ENCODE peak calls at places on chromosome 3, in eight cellular contexts. One of them, this sample, is unnamed.

GRCh38 chr3:59451041-59451763 is 401.4 kb upstream of the CFAP20DC start:
- DNase-seq in body of pancreas: no peak
- DNase-seq in CD8-positive, alpha-beta memory T cell: peak; percentile 21
- DNase-seq in hepatocyte: no peak
- DNase-seq in H1: no peak
- DNase-seq in CD4-positive, alpha-beta T cell: peak; percentile 24
- DNase-seq in psoas muscle: no peak
- DNase-seq in CD8-positive, alpha-beta T cell: peak; percentile 58
- DNase-seq in this sample: no peak

GRCh38 chr3:159366476-159366875 is 564.6 kb downstream of the MFSD1 start:
- DNase-seq in CD4-positive, alpha-beta T cell: no peak
- DNase-seq in psoas muscle: no peak
- DNase-seq in hepatocyte: no peak
- DNase-seq in CD8-positive, alpha-beta memory T cell: no peak
- DNase-seq in body of pancreas: no peak
- DNase-seq in H1: no peak
- DNase-seq in CD8-positive, alpha-beta T cell: no peak
- DNase-seq in this sample: no peak

GRCh38 chr3:197297020-197297419 is 1.4 kb downstream of the DLG1 start:
- DNase-seq in psoas muscle: no peak
- DNase-seq in CD4-positive, alpha-beta T cell: no peak
- DNase-seq in H1: no peak
- DNase-seq in hepatocyte: no peak
- DNase-seq in CD8-positive, alpha-beta T cell: no peak
- DNase-seq in body of pancreas: no peak
- DNase-seq in CD8-positive, alpha-beta memory T cell: no peak
- DNase-seq in this sample: no peak

GRCh38 chr3:25156526-25157075 is 271.5 kb upstream of the RARB start:
- DNase-seq in psoas muscle: no peak
- DNase-seq in H1: peak; percentile 9
- DNase-seq in hepatocyte: peak; percentile 45
- DNase-seq in body of pancreas: no peak
- DNase-seq in CD4-positive, alpha-beta T cell: no peak
- DNase-seq in CD8-positive, alpha-beta memory T cell: no peak
- DNase-seq in CD8-positive, alpha-beta T cell: no peak
- DNase-seq in this sample: no peak

GRCh38 chr3:38031022-38031994 is 1.9 kb upstream of the PLCD1 start:
- DNase-seq in H1: no peak
- DNase-seq in CD8-positive, alpha-beta T cell: peak; percentile 45
- DNase-seq in CD4-positive, alpha-beta T cell: peak; percentile 47
- DNase-seq in CD8-positive, alpha-beta memory T cell: peak; percentile 16
- DNase-seq in psoas muscle: peak; percentile 68
- DNase-seq in hepatocyte: peak; percentile 30
- DNase-seq in body of pancreas: no peak
- DNase-seq in this sample: peak; percentile 87

GRCh38 chr3:124526601-124527000 is 203.7 kb upstream of the UMPS start:
- DNase-seq in psoas muscle: no peak
- DNase-seq in CD8-positive, alpha-beta memory T cell: no peak
- DNase-seq in body of pancreas: no peak
- DNase-seq in hepatocyte: no peak
- DNase-seq in CD8-positive, alpha-beta T cell: no peak
- DNase-seq in CD4-positive, alpha-beta T cell: no peak
- DNase-seq in H1: no peak
- DNase-seq in this sample: no peak

GRCh38 chr3:85758442-85758841 is 799.7 kb downstream of the CADM2 start:
- DNase-seq in CD8-positive, alpha-beta memory T cell: no peak
- DNase-seq in H1: no peak
- DNase-seq in CD4-positive, alpha-beta T cell: no peak
- DNase-seq in hepatocyte: no peak
- DNase-seq in CD8-positive, alpha-beta T cell: no peak
- DNase-seq in psoas muscle: no peak
- DNase-seq in body of pancreas: no peak
- DNase-seq in this sample: no peak

GRCh38 chr3:178443634-178444033 is 92.6 kb upstream of the KCNMB2 start:
- DNase-seq in body of pancreas: no peak
- DNase-seq in CD8-positive, alpha-beta T cell: no peak
- DNase-seq in CD4-positive, alpha-beta T cell: no peak
- DNase-seq in CD8-positive, alpha-beta memory T cell: no peak
- DNase-seq in hepatocyte: no peak
- DNase-seq in H1: no peak
- DNase-seq in psoas muscle: no peak
- DNase-seq in this sample: no peak

GRCh38 chr3:168512802-168513201 is 417.1 kb upstream of the GOLIM4 start:
- DNase-seq in body of pancreas: no peak
- DNase-seq in CD4-positive, alpha-beta T cell: no peak
- DNase-seq in CD8-positive, alpha-beta T cell: no peak
- DNase-seq in psoas muscle: no peak
- DNase-seq in H1: no peak
- DNase-seq in CD8-positive, alpha-beta memory T cell: no peak
- DNase-seq in hepatocyte: no peak
- DNase-seq in this sample: no peak

GRCh38 chr3:149366031-149366430 is 11.4 kb downstream of the TM4SF1 start:
- DNase-seq in body of pancreas: no peak
- DNase-seq in H1: no peak
- DNase-seq in psoas muscle: no peak
- DNase-seq in hepatocyte: no peak
- DNase-seq in CD4-positive, alpha-beta T cell: no peak
- DNase-seq in CD8-positive, alpha-beta T cell: no peak
- DNase-seq in CD8-positive, alpha-beta memory T cell: no peak
- DNase-seq in this sample: no peak

GRCh38 chr3:43766672-43767465 is 76.1 kb downstream of the ABHD5 start:
- DNase-seq in body of pancreas: no peak
- DNase-seq in H1: no peak
- DNase-seq in CD8-positive, alpha-beta memory T cell: no peak
- DNase-seq in hepatocyte: no peak
- DNase-seq in psoas muscle: no peak
- DNase-seq in CD8-positive, alpha-beta T cell: no peak
- DNase-seq in CD4-positive, alpha-beta T cell: no peak
- DNase-seq in this sample: no peak

GRCh38 chr3:46239301-46239938 is 2.8 kb upstream of the CCR3 start:
- DNase-seq in H1: no peak
- DNase-seq in CD4-positive, alpha-beta T cell: no peak
- DNase-seq in CD8-positive, alpha-beta memory T cell: no peak
- DNase-seq in hepatocyte: no peak
- DNase-seq in CD8-positive, alpha-beta T cell: no peak
- DNase-seq in psoas muscle: no peak
- DNase-seq in body of pancreas: no peak
- DNase-seq in this sample: no peak

GRCh38 chr3:47554335-47554734 is 24.3 kb downstream of the CSPG5 start:
- DNase-seq in CD4-positive, alpha-beta T cell: no peak
- DNase-seq in hepatocyte: no peak
- DNase-seq in psoas muscle: no peak
- DNase-seq in CD8-positive, alpha-beta memory T cell: no peak
- DNase-seq in body of pancreas: no peak
- DNase-seq in CD8-positive, alpha-beta T cell: no peak
- DNase-seq in H1: no peak
- DNase-seq in this sample: no peak

GRCh38 chr3:182258538-182259177 is 534.6 kb upstream of the ATP11B start:
- DNase-seq in CD8-positive, alpha-beta memory T cell: no peak
- DNase-seq in body of pancreas: no peak
- DNase-seq in CD4-positive, alpha-beta T cell: no peak
- DNase-seq in psoas muscle: no peak
- DNase-seq in CD8-positive, alpha-beta T cell: no peak
- DNase-seq in hepatocyte: peak; percentile 54
- DNase-seq in H1: no peak
- DNase-seq in this sample: no peak

GRCh38 chr3:102906837-102907236 is 472.0 kb downstream of the ZPLD1 start:
- DNase-seq in psoas muscle: no peak
- DNase-seq in H1: no peak
- DNase-seq in hepatocyte: no peak
- DNase-seq in CD8-positive, alpha-beta T cell: no peak
- DNase-seq in CD4-positive, alpha-beta T cell: no peak
- DNase-seq in CD8-positive, alpha-beta memory T cell: no peak
- DNase-seq in body of pancreas: no peak
- DNase-seq in this sample: no peak

GRCh38 chr3:10192953-10193691 is 28.4 kb downstream of the IRAK2 start:
- DNase-seq in psoas muscle: no peak
- DNase-seq in CD4-positive, alpha-beta T cell: peak; percentile 40
- DNase-seq in CD8-positive, alpha-beta T cell: peak; percentile 58
- DNase-seq in body of pancreas: no peak
- DNase-seq in hepatocyte: peak; percentile 39
- DNase-seq in CD8-positive, alpha-beta memory T cell: peak; percentile 37
- DNase-seq in H1: no peak
- DNase-seq in this sample: no peak

GRCh38 chr3:168051579-168052183 is 44.0 kb downstream of the GOLIM4 start:
- DNase-seq in H1: no peak
- DNase-seq in CD8-positive, alpha-beta T cell: no peak
- DNase-seq in body of pancreas: no peak
- DNase-seq in CD8-positive, alpha-beta memory T cell: no peak
- DNase-seq in hepatocyte: no peak
- DNase-seq in CD4-positive, alpha-beta T cell: no peak
- DNase-seq in psoas muscle: no peak
- DNase-seq in this sample: no peak

DNA sequence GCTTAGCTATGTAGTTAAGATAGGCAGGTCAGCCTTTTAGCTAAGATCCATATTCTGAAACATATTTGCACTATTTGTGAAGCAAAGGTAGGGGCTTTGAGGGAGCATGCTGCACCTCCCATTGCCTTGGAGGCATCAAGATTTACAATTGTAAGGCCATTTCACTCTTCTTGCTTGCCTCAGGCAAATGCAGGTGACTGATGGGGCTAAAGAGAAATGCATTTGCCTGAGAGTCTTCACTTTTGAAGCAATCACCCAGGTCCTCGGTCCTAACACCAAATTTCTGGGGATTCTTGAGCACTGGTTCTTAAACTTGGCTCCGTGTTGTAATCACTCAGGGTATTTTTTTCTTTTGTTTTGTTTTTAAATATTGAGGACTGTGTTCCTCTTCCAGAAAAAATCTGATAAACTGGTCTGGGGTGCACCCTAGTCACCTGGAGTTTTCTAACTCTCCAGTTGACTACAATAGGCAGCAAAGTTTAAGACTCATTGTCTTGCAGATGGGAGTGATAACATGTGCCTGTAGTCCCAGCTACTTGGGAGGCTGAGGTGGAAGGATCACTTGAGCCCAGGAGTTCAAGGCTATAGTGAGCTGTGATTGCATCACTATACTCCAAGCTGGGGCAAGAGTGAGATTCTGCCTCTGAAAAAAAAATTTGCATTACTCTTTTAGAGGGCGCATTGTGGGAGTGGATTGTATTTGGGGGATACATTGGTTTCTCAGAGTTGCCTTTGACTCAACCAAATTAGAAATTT is 68.1 kb downstream of the EOMES start:
- DNase-seq in hepatocyte: no peak
- DNase-seq in H1: no peak
- DNase-seq in CD8-positive, alpha-beta T cell: no peak
- DNase-seq in CD4-positive, alpha-beta T cell: no peak
- DNase-seq in psoas muscle: no peak
- DNase-seq in CD8-positive, alpha-beta memory T cell: no peak
- DNase-seq in body of pancreas: no peak
- DNase-seq in this sample: no peak
- H3K27ac ChIP-seq in hepatocyte: no peak overlapping the region
- H3K27ac ChIP-seq in H1: no peak overlapping the region
- H3K27ac ChIP-seq in CD8-positive, alpha-beta T cell: no peak overlapping the region
- H3K27ac ChIP-seq in CD4-positive, alpha-beta T cell: no peak overlapping the region
- H3K27ac ChIP-seq in psoas muscle: no peak overlapping the region
- H3K27ac ChIP-seq in CD8-positive, alpha-beta memory T cell: no peak overlapping the region
- H3K27ac ChIP-seq in body of pancreas: no peak overlapping the region
- H3K27ac ChIP-seq in this sample: no peak overlapping the region

DNA sequence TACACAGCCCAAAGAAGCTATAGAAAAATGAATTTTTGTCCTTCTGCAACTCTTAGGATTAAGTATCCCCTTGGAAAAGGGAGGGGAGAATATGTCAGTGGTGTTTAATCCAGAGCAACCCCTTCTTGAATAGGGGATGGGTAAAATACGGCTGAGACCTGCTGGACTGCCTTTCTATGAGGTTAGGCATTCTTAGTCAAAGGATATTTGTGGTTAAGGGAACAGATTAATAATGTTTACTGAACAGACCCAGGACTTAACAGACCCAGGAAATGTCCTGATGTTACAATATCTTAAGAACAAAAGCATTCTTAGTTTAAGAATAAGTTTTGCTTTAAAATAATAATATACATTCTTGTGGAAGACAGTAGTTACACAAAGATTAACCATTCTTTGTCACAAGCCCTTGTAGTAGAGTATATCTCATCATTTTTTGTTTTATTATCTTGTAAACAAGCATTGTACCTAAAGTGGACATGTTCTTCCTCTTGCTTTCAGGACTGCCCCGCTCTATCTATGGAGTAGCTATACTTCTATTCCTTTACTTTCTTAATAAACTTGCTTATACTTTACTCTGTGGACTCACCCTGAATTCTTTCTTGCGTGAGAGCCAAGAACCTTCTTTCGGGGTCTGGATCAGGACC is 43.8 kb upstream of the B3GALNT1 start:
- DNase-seq in hepatocyte: no peak
- DNase-seq in H1: no peak
- DNase-seq in psoas muscle: no peak
- DNase-seq in CD4-positive, alpha-beta T cell: no peak
- DNase-seq in CD8-positive, alpha-beta T cell: no peak
- DNase-seq in CD8-positive, alpha-beta memory T cell: no peak
- DNase-seq in body of pancreas: no peak
- DNase-seq in this sample: no peak
- H3K27ac ChIP-seq in hepatocyte: no peak overlapping the region
- H3K27ac ChIP-seq in H1: no peak overlapping the region
- H3K27ac ChIP-seq in psoas muscle: no peak overlapping the region
- H3K27ac ChIP-seq in CD4-positive, alpha-beta T cell: no peak overlapping the region
- H3K27ac ChIP-seq in CD8-positive, alpha-beta T cell: no peak overlapping the region
- H3K27ac ChIP-seq in CD8-positive, alpha-beta memory T cell: no peak overlapping the region
- H3K27ac ChIP-seq in body of pancreas: no peak overlapping the region
- H3K27ac ChIP-seq in this sample: no peak overlapping the region

DNA sequence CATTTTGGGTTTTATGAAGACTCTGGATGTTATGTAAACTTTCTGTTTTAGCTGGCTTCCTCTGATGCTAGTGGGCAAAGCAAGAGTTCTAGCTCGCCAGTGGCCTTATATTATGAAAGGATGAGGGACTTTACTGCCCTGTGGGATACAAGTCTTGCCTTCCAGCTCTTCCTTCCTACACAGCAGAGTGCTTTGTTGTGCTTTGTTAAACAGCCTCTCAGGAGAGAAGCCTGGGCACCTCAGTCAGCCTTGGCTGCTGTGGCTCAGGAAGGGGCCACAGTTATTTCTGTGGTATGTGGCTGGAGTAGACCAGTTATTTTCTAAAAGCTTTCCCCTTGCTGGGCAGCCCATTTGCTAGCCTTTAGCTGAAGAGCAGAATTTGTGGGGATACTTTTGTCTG is 69.5 kb upstream of the SUCLG2 start:
- DNase-seq in psoas muscle: no peak
- DNase-seq in CD4-positive, alpha-beta T cell: no peak
- DNase-seq in CD8-positive, alpha-beta memory T cell: no peak
- DNase-seq in CD8-positive, alpha-beta T cell: no peak
- DNase-seq in H1: no peak
- DNase-seq in hepatocyte: no peak
- DNase-seq in body of pancreas: no peak
- DNase-seq in this sample: no peak
- H3K27ac ChIP-seq in psoas muscle: no peak overlapping the region
- H3K27ac ChIP-seq in CD4-positive, alpha-beta T cell: no peak overlapping the region
- H3K27ac ChIP-seq in CD8-positive, alpha-beta memory T cell: no peak overlapping the region
- H3K27ac ChIP-seq in CD8-positive, alpha-beta T cell: no peak overlapping the region
- H3K27ac ChIP-seq in H1: no peak overlapping the region
- H3K27ac ChIP-seq in hepatocyte: no peak overlapping the region
- H3K27ac ChIP-seq in body of pancreas: no peak overlapping the region
- H3K27ac ChIP-seq in this sample: no peak overlapping the region

DNA sequence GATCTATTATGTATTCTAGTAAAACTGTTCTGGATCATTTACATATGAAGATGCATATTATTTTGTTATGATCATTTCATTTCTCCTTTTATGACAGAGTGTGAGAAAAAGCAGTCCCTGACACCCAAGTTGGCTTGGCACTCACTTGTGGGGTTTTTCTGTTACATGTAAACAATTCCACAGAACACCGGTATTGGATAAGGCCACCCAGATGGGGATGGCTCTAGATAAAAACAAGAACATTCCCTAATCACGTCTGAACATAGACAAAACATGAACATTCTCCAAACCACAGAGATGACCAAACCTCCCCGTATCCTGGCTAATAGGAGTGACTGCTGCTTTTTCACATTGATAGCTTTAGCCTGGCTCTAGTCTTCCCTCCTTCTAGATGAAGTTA is 72.1 kb upstream of the EPHB3 start:
- DNase-seq in psoas muscle: no peak
- DNase-seq in body of pancreas: no peak
- DNase-seq in hepatocyte: no peak
- DNase-seq in CD8-positive, alpha-beta T cell: no peak
- DNase-seq in H1: no peak
- DNase-seq in CD4-positive, alpha-beta T cell: no peak
- DNase-seq in CD8-positive, alpha-beta memory T cell: no peak
- DNase-seq in this sample: no peak
- H3K27ac ChIP-seq in psoas muscle: no peak overlapping the region
- H3K27ac ChIP-seq in body of pancreas: no peak overlapping the region
- H3K27ac ChIP-seq in hepatocyte: no peak overlapping the region
- H3K27ac ChIP-seq in CD8-positive, alpha-beta T cell: no peak overlapping the region
- H3K27ac ChIP-seq in H1: no peak overlapping the region
- H3K27ac ChIP-seq in CD4-positive, alpha-beta T cell: no peak overlapping the region
- H3K27ac ChIP-seq in CD8-positive, alpha-beta memory T cell: no peak overlapping the region
- H3K27ac ChIP-seq in this sample: no peak overlapping the region